ENCODE peak calls at places on chromosomes 1 and 21, in nine cellular contexts. R is GM13976, B is progenitor cell of endocrine pancreas, F is fibroblast of lung, X is NCI-H1092 treated with DMSO at 0.1 percent for 48 hours, O is AG09309, H is neural crest cell, V is NCI-H2107, P is mammary epithelial cell. J is an unnamed sample.

GRCh38 chr1:53144201-53144600 is 1.8 kb upstream of the SLC1A7 start:
- DNase-seq in X (no peak), R (no peak), B (no peak), O (no peak), H (no peak), P (no peak), F (no peak), V (no peak), J (no peak)

GRCh38 chr1:109369167-109369746 is 28.5 kb downstream of the SORT1 start:
- DNase-seq in F (no peak), P (no peak), X (no peak), O (no peak), B (no peak), H (no peak), R (no peak), V (no peak), J (no peak)

GRCh38 chr1:111515291-111516007 is 12.0 kb upstream of the ADORA3 start:
- DNase-seq in H (no peak), X (no peak), B (no peak), P (peak), O (no peak), R (peak), F (peak), V (no peak), J (no peak)

GRCh38 chr1:180857947-180858768 is 54.5 kb upstream of the KIAA1614 start:
- DNase-seq in X (no peak), P (no peak), B (no peak), F (no peak), V (no peak), R (no peak), H (no peak), O (no peak), J (no peak)

GRCh38 chr1:236141447-236142357 is 637 bp upstream of the GPR137B start:
- DNase-seq in V (peak), O (peak), B (peak), R (peak), P (peak), F (peak), X (peak), H (peak), J (no peak)

GRCh38 chr1:36091698-36092097 is 3.0 kb downstream of the ADPRS start:
- DNase-seq in F (no peak), B (no peak), P (no peak), X (no peak), R (peak), H (no peak), O (no peak), V (no peak), J (no peak)

GRCh38 chr1:54325705-54326461 is 80.3 kb downstream of the SSBP3 start:
- DNase-seq in O (no peak), P (no peak), H (no peak), V (no peak), R (no peak), F (no peak), X (no peak), B (no peak), J (no peak)

GRCh38 chr1:91804546-91805023 is 81.4 kb downstream of the TGFBR3 start:
- DNase-seq in B (no peak), R (no peak), O (no peak), X (no peak), V (no peak), F (peak), P (peak), H (no peak), J (no peak)

GRCh38 chr21:45788635-45789506 is 145.3 kb downstream of the PCBP3 start:
- DNase-seq in X (no peak), B (no peak), H (no peak), P (peak), O (no peak), F (no peak), R (no peak), V (no peak), J (no peak)

GRCh38 chr1:156510709-156511108 is 10.1 kb upstream of the MEF2D start:
- DNase-seq in X (no peak), F (peak), O (peak), B (no peak), P (no peak), V (no peak), H (no peak), R (no peak), J (no peak)

GRCh38 chr1:62401034-62401433 is 35.8 kb upstream of the USP1 start:
- DNase-seq in R (no peak), H (no peak), X (no peak), B (no peak), V (no peak), P (no peak), O (no peak), F (no peak), J (no peak)

GRCh38 chr1:218499021-218499691 is 154.0 kb downstream of the TGFB2 start:
- DNase-seq in P (peak), V (no peak), F (peak), B (no peak), R (no peak), X (no peak), H (no peak), O (peak), J (no peak)

GRCh38 chr21:31335957-31336738 is 7.9 kb downstream of the TIAM1 start:
- DNase-seq in O (peak), X (no peak), H (no peak), F (peak), B (no peak), P (peak), V (no peak), R (no peak), J (no peak)

GRCh38 chr1:227429447-227430359 is 111.4 kb upstream of the CDC42BPA start:
- DNase-seq in B (no peak), P (no peak), H (no peak), X (no peak), V (no peak), R (no peak), O (peak), F (peak), J (no peak)

GRCh38 chr1:18535391-18536210 is 54.9 kb downstream of the KLHDC7A start:
- DNase-seq in F (no peak), X (peak), P (no peak), V (no peak), H (no peak), O (no peak), B (no peak), R (no peak), J (no peak)

GRCh38 chr21:44353200-44353970 is at the start of gene TRPM2:
- DNase-seq in R (peak), B (no peak), F (peak), P (no peak), H (no peak), O (no peak), V (peak), X (no peak), J (peak)

GRCh38 chr1:17922833-17923232 is 167.7 kb downstream of the ACTL8 start:
- DNase-seq in B (peak), V (peak), H (peak), R (peak), X (peak), O (no peak), P (peak), F (peak), J (no peak)

GRCh38 chr21:42579456-42580075 is 65.9 kb downstream of the SLC37A1 start:
- DNase-seq in P (no peak), X (no peak), B (no peak), F (no peak), R (no peak), O (no peak), V (no peak), H (no peak), J (no peak)

GRCh38 chr1:30375156-30375555 is 348.2 kb downstream of the MATN1 start:
- DNase-seq in O (no peak), V (no peak), F (no peak), R (no peak), B (no peak), X (no peak), P (no peak), H (no peak), J (no peak)

GRCh38 chr1:160538985-160539651 is 16.1 kb upstream of the SLAMF6 start:
- DNase-seq in R (no peak), B (no peak), O (no peak), X (no peak), V (no peak), F (no peak), H (no peak), P (peak), J (no peak)

GRCh38 chr1:84089470-84090261 is 54.4 kb upstream of the PRKACB start:
- DNase-seq in V (no peak), R (no peak), F (peak), O (no peak), P (peak), X (no peak), B (no peak), H (no peak), J (no peak)

GRCh38 chr1:114756949-114757454 is 782 bp downstream of the CSDE1 start:
- DNase-seq in H (peak), V (no peak), P (peak), R (no peak), O (no peak), X (no peak), F (peak), B (peak), J (no peak)

GRCh38 chr1:246142320-246142893 is 364.7 kb downstream of the SMYD3 start:
- DNase-seq in H (no peak), R (no peak), P (peak), O (peak), V (no peak), X (no peak), B (no peak), F (peak), J (no peak)

GRCh38 chr1:155882235-155882634 is 22.9 kb downstream of the SYT11 start:
- DNase-seq in R (peak), F (no peak), P (no peak), H (no peak), B (no peak), V (no peak), O (no peak), X (no peak), J (peak)

GRCh38 chr1:23613191-23614126 is 54.2 kb upstream of the ID3 start:
- DNase-seq in P (no peak), O (no peak), R (peak), H (no peak), X (no peak), F (no peak), V (no peak), B (no peak), J (no peak)

GRCh38 chr1:11395616-11396015 is 83.3 kb upstream of the DISP3 start:
- DNase-seq in H (no peak), F (no peak), R (no peak), V (no peak), P (no peak), O (no peak), X (no peak), B (no peak), J (no peak)

GRCh38 chr1:52238887-52239707 is 97.2 kb downstream of the ZFYVE9 start:
- DNase-seq in R (peak), B (no peak), P (no peak), F (peak), X (no peak), O (no peak), H (no peak), V (no peak), J (no peak)

GRCh38 chr1:79006564-79006963 is at the start of gene ADGRL4:
- DNase-seq in X (no peak), O (peak), R (no peak), P (no peak), H (peak), F (peak), V (no peak), B (peak), J (no peak)

GRCh38 chr1:94332952-94333351 is 85.2 kb upstream of the ABCD3 start:
- DNase-seq in F (peak), R (peak), V (no peak), O (no peak), B (no peak), X (peak), P (peak), H (no peak), J (peak)

GRCh38 chr1:192703283-192704206 is 67.6 kb downstream of the RGS13 start:
- DNase-seq in F (no peak), B (no peak), X (no peak), H (no peak), R (peak), O (no peak), V (no peak), P (peak), J (no peak)

GRCh38 chr1:66758247-66758755 is 6.0 kb downstream of the DYNLT5 start:
- DNase-seq in P (no peak), V (no peak), O (no peak), B (no peak), H (no peak), R (peak), X (peak), F (no peak), J (peak)

J was measured in GM12864.